ENCODE peak calls at places on chromosomes 6 and 20, in ten cellular contexts. G is GM12878; Q is CD8-positive, alpha-beta memory T cell; U is GM23248; Z is ovary; V is body of pancreas; X is naive thymus-derived CD4-positive, alpha-beta T cell; S is thyroid gland; F is prostate gland; J is A549. L is an unnamed sample.

GRCh38 chr20:36862857-36863668 is 12.9 kb upstream of the TLDC2 start:
- DNase-seq in S (no peak), F (no peak), U (peak), V (no peak), G (no peak), Q (no peak), X (no peak), Z (no peak), J (no peak), L (no peak)

GRCh38 chr6:151285121-151285520 is 45.4 kb downstream of the AKAP12 start:
- DNase-seq in G (no peak), Q (no peak), U (peak), V (no peak), X (no peak), F (no peak), S (no peak), Z (no peak), J (no peak), L (no peak)

GRCh38 chr6:155481215-155481614 is 25.6 kb upstream of the NOX3 start:
- DNase-seq in U (peak), V (no peak), X (no peak), J (no peak), Q (no peak), S (no peak), Z (no peak), F (no peak), G (no peak), L (no peak)

GRCh38 chr20:33657704-33658095 is 4.4 kb upstream of the C20orf144 start:
- DNase-seq in J (no peak), X (no peak), U (no peak), V (no peak), G (no peak), S (no peak), Q (no peak), Z (peak), F (no peak), L (no peak)

GRCh38 chr6:117495873-117496272 is 13.4 kb downstream of the DCBLD1 start:
- DNase-seq in Q (no peak), J (no peak), Z (no peak), X (no peak), V (no peak), S (no peak), U (peak), F (no peak), G (no peak), L (no peak)

GRCh38 chr6:52299598-52300144 is 15.1 kb upstream of the MCM3 start:
- DNase-seq in V (no peak), X (no peak), G (no peak), S (no peak), Q (no peak), U (no peak), F (no peak), J (no peak), Z (no peak), L (no peak)

GRCh38 chr6:149990672-149991402 is 27.1 kb downstream of the ULBP1 start:
- DNase-seq in F (no peak), J (peak), X (peak), V (no peak), G (no peak), Q (no peak), U (peak), S (no peak), Z (no peak), L (no peak)

GRCh38 chr20:10603971-10604864 is 69.6 kb downstream of the JAG1 start:
- DNase-seq in S (peak), X (no peak), V (peak), Q (no peak), G (no peak), U (peak), Z (peak), J (peak), F (peak), L (no peak)

GRCh38 chr20:13487202-13487601 is 151.5 kb downstream of the TASP1 start:
- DNase-seq in U (no peak), J (no peak), F (no peak), S (no peak), G (no peak), X (no peak), Q (no peak), Z (no peak), V (no peak), L (no peak)

GRCh38 chr6:154868143-154868594 is 126.9 kb upstream of the TIAM2 start:
- DNase-seq in V (no peak), Q (no peak), S (no peak), X (peak), G (no peak), Z (no peak), J (peak), F (peak), U (peak), L (no peak)

GRCh38 chr6:3769610-3770009 is 18.1 kb upstream of the PXDC1 start:
- DNase-seq in G (no peak), J (no peak), U (peak), Z (no peak), S (no peak), X (no peak), F (no peak), V (no peak), Q (no peak), L (no peak)

DNA sequence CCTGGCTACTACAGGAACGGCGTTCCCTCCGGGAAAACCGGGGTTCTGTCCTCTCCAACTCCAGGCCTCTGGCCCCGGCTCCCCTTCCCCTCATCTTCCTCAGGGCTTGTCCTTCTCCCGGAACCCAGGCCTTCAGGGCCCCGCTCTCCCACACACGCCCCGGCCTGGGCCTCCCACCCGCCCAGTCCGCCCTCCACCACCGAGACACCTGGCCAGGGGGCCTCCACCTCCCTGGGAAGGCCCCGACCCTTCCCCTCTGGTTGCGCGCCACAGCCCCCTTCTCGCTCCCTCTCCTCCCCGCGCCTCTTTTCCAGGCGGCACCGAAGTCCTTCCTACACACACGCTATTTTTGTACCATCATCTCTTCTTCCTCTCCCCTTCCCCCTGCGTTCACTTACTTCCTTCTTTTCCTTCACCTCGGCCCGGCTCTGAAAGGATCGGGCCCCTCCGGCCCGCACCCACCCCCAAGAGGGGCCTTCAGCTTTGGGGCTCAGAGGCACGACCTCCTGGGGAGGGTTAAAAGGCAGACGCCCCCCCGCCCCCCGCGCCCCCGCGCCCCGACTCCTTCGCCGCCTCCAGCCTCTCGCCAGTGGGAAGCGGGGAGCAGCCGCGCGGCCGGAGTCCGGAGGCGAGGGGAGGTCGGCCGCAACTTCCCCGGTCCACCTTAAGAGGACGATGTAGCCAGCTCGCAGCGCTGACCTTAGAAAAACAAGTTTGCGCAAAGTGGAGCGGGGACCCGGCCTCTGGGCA is 1.3 kb upstream of the SIRPA start:
- DNase-seq in X (no peak), Q (no peak), V (no peak), F (no peak), G (no peak), Z (peak), U (peak), J (no peak), S (no peak), L (peak)
- H3K27ac ChIP-seq in X (no peak), Q (no peak), V (peak), F (peak), G (no peak), Z (peak), U (peak), J (peak), S (peak), L (peak)

DNA sequence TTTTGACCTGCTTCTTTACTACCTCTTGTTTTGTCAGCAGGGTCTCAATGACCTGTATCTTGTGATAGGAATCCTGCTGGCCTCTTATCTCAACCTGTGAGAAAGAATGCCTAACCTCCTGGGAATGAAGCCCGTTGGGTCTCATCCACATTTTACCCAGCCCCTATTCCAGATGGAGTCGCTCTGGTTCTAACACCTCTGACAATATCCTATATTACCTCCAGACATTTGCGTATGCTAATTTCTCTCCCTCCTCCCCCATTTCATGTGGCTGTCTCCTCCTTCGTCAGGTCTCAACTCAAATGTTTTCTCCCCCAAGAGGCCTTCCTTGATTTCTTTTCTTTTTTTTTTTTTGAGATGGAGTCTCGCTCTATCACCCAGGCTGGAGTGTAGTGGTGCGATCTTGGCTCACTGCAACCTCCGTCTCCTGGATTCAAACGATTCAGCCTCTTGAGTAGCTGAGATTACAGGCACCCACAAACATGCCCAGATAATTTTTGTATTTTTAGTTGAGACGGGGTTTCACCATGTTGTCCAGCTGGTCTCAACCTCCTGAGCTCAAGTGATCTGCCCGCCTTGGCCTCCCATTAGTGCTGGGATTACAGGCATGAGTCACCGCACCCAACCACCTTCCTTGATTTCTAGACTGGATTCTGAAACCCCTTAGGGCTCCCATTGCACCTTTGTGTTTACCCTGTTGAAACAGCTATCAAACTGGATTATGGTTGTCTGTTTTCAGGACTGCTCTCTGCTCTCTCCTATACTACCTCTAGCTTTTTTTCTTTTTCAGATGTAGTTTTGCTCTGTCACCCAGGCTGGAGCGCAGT is 49.5 kb upstream of the B4GALT5 start:
- DNase-seq in X (no peak), J (no peak), V (no peak), Q (no peak), U (no peak), G (no peak), S (no peak), Z (no peak), F (no peak), L (no peak)
- H3K27ac ChIP-seq in X (no peak), J (peak), V (no peak), Q (no peak), U (no peak), G (no peak), S (no peak), Z (no peak), F (no peak), L (no peak)

GRCh38 chr20:31945790-31946189 is 6.1 kb downstream of the PDRG1 start:
- DNase-seq in X (no peak), F (no peak), G (no peak), U (peak), Z (peak), V (no peak), J (no peak), Q (no peak), S (no peak), L (no peak)
- H3K27ac ChIP-seq in X (no peak), F (no peak), G (no peak), U (no peak), Z (no peak), V (no peak), J (no peak), Q (no peak), S (no peak), L (no peak)

GRCh38 chr6:38018755-38019165 is 199.2 kb downstream of the ZFAND3 start:
- DNase-seq in Q (no peak), J (no peak), Z (no peak), V (no peak), G (no peak), S (no peak), U (no peak), X (no peak), F (no peak), L (peak)

GRCh38 chr6:38021029-38021428 is 201.5 kb downstream of the ZFAND3 start:
- DNase-seq in Z (no peak), S (no peak), G (no peak), F (no peak), X (no peak), J (no peak), V (no peak), Q (no peak), U (no peak), L (no peak)

GRCh38 chr6:38015341-38015740 is 195.8 kb downstream of the ZFAND3 start:
- DNase-seq in U (no peak), G (no peak), S (no peak), F (no peak), Q (no peak), Z (no peak), J (no peak), V (no peak), X (no peak), L (no peak)

GRCh38 chr6:38020593-38020992 is 201.1 kb downstream of the ZFAND3 start:
- DNase-seq in Q (no peak), G (no peak), F (no peak), U (no peak), X (no peak), Z (no peak), V (no peak), J (no peak), S (no peak), L (no peak)

DNA sequence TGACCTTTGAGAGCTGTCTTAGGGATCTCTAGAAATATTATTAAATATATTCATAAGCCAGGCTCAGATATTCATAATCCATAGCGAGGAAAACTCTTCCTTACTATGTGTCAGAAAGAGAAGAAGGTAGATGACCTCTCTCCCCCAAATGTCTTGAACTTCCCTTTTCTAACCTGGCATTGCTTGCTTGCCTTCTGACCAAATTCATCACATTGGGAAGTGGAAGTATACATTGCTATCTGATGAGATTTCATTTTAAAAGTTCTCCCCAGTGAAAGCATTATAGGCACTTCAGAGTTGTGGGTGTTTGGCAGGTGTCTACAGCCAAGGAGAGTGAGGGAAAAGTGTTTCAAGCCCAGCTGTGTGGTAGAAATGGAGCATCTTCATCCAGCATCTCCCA is 197.3 kb downstream of the ZFAND3 start:
- DNase-seq in Q (no peak), Z (no peak), U (no peak), G (no peak), F (no peak), J (no peak), V (no peak), S (no peak), X (no peak), L (no peak)
- H3K27ac ChIP-seq in Q (no peak), Z (no peak), U (no peak), G (no peak), F (no peak), J (no peak), V (no peak), S (no peak), X (no peak), L (no peak)

GRCh38 chr6:30264731-30265130 is 51.5 kb upstream of the TRIM26 start:
- DNase-seq in G (no peak), J (no peak), U (peak), X (no peak), F (no peak), V (no peak), S (no peak), Z (no peak), Q (no peak), L (no peak)
- H3K27ac ChIP-seq in G (no peak), J (no peak), U (peak), X (no peak), F (no peak), V (no peak), S (no peak), Z (no peak), Q (no peak), L (no peak)

GRCh38 chr20:64247970-64248841 is 7.3 kb upstream of the PCMTD2 start:
- DNase-seq in J (no peak), S (no peak), Z (peak), F (no peak), V (no peak), X (no peak), G (no peak), Q (no peak), U (no peak), L (no peak)
- H3K27ac ChIP-seq in J (no peak), S (no peak), Z (no peak), F (no peak), V (no peak), X (no peak), G (no peak), Q (no peak), U (no peak), L (no peak)

DNA sequence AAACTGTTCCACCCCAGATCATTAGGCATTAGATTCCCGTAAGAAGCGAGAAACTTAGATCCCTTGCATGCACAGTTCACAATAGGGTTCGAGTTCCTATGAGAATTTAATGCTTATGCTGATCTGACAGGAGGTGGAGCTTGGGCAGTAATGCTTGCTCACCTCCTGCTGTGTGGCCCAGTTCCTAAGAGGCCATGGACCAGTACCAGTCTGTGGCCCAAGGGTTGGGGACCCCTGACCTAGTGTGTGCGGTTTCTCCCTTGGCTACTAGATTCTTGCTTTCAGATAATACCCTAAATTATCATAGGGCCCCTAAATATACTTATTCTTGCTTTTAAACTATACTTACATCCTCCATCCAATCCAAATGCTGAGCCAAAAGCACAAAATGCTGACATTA is 1.9 kb upstream of the GPSM3 start:
- DNase-seq in S (no peak), U (no peak), Q (no peak), F (no peak), X (no peak), G (no peak), J (no peak), Z (no peak), V (no peak), L (no peak)
- H3K27ac ChIP-seq in S (peak), U (peak), Q (peak), F (peak), X (peak), G (peak), J (peak), Z (peak), V (peak), L (peak)

GRCh38 chr6:75377386-75377785 is 92.8 kb upstream of the TMEM30A start:
- DNase-seq in J (no peak), X (no peak), F (no peak), G (no peak), U (no peak), Q (no peak), V (no peak), Z (no peak), S (no peak), L (no peak)

GRCh38 chr6:75376347-75377024 is 91.9 kb upstream of the TMEM30A start:
- DNase-seq in S (no peak), U (peak), V (no peak), X (no peak), J (peak), Q (no peak), Z (no peak), F (no peak), G (no peak), L (no peak)

GRCh38 chr6:75379536-75379935 is 94.9 kb upstream of the TMEM30A start:
- DNase-seq in G (no peak), Z (no peak), S (no peak), F (no peak), U (no peak), Q (no peak), J (no peak), V (no peak), X (no peak), L (no peak)

GRCh38 chr6:75374913-75375530 is 90.4 kb upstream of the TMEM30A start:
- DNase-seq in X (no peak), F (no peak), S (no peak), Z (no peak), V (no peak), G (no peak), J (no peak), U (no peak), Q (no peak), L (no peak)

DNA sequence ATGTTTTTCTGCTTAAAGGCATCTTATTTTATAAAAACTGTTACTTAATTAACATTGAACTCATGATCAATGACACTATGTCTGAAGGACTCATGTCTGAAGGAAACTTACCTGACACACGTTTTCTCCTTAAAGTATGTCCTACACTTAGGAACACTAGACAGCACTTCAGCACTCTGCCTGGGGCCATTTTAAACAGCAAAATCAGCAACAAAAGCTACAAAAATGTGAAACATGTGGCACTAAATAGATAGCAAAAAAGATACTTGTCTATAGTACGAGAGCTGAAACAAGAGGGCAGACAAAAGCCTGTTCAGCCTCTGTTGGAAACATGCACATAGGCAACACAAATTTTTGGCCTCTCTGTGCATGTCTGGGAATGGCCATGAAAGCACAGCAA is 93.5 kb upstream of the TMEM30A start:
- DNase-seq in V (no peak), S (no peak), F (no peak), X (no peak), Q (no peak), G (no peak), U (no peak), Z (no peak), J (no peak), L (no peak)
- H3K27ac ChIP-seq in V (no peak), S (no peak), F (no peak), X (no peak), Q (no peak), G (no peak), U (no peak), Z (no peak), J (peak), L (no peak)